ENCODE peak calls at places on chromosome 19, in four cellular contexts. One of them, this sample, is unnamed.

GRCh38 chr19:46241676-46242075 is 12.1 kb downstream of the IGFL1 start:
- DNase-seq in A549: no peak
- DNase-seq in PC-3: no peak
- DNase-seq in AG09309: no peak
- DNase-seq in this sample: no peak

GRCh38 chr19:18487576-18488402 is 34.1 kb downstream of the ELL start:
- DNase-seq in A549: no peak
- DNase-seq in PC-3: no peak
- DNase-seq in AG09309: no peak
- DNase-seq in this sample: no peak

GRCh38 chr19:48044561-48044960 is 682 bp upstream of the CABP5 start:
- DNase-seq in A549: no peak
- DNase-seq in PC-3: no peak
- DNase-seq in AG09309: no peak
- DNase-seq in this sample: no peak

GRCh38 chr19:4971816-4972495 is 3.0 kb downstream of the KDM4B start:
- DNase-seq in A549: no peak
- DNase-seq in PC-3: no peak
- DNase-seq in AG09309: no peak
- DNase-seq in this sample: no peak

GRCh38 chr19:10044390-10044789 is 31.1 kb downstream of the RDH8 start:
- DNase-seq in A549: peak; percentile 47
- DNase-seq in PC-3: no peak
- DNase-seq in AG09309: no peak
- DNase-seq in this sample: no peak

GRCh38 chr19:18232540-18233223 is 6.4 kb upstream of the PDE4C start:
- DNase-seq in A549: peak; percentile 58
- DNase-seq in PC-3: no peak
- DNase-seq in AG09309: no peak
- DNase-seq in this sample: peak; percentile 33

GRCh38 chr19:43595605-43595998 is 332 bp downstream of the IRGQ start:
- DNase-seq in A549: no peak
- DNase-seq in PC-3: no peak
- DNase-seq in AG09309: no peak
- DNase-seq in this sample: no peak

GRCh38 chr19:4972509-4973230 is 3.8 kb downstream of the KDM4B start:
- DNase-seq in A549: peak; percentile 32
- DNase-seq in PC-3: peak; percentile 91
- DNase-seq in AG09309: no peak
- DNase-seq in this sample: peak; percentile 39

GRCh38 chr19:8451885-8452284 is 7.1 kb downstream of the HNRNPM start:
- DNase-seq in A549: peak; percentile 30
- DNase-seq in PC-3: peak; percentile 96
- DNase-seq in AG09309: no peak
- DNase-seq in this sample: peak; percentile 90

GRCh38 chr19:1038995-1039645 is 787 bp upstream of the ABCA7 start:
- DNase-seq in A549: no peak
- DNase-seq in PC-3: no peak
- DNase-seq in AG09309: no peak
- DNase-seq in this sample: peak; percentile 21

GRCh38 chr19:19064811-19065745 is 1.3 kb downstream of the SLC25A42 start:
- DNase-seq in A549: no peak
- DNase-seq in PC-3: peak; percentile 19
- DNase-seq in AG09309: no peak
- DNase-seq in this sample: no peak

GRCh38 chr19:47124937-47125668 is 5.5 kb upstream of the SAE1 start:
- DNase-seq in A549: peak; percentile 90
- DNase-seq in PC-3: peak; percentile 86
- DNase-seq in AG09309: no peak
- DNase-seq in this sample: peak; percentile 82

GRCh38 chr19:57587529-57587928 is 3.6 kb downstream of the ZIK1 start:
- DNase-seq in A549: no peak
- DNase-seq in PC-3: peak; percentile 61
- DNase-seq in AG09309: peak; percentile 80
- DNase-seq in this sample: peak; percentile 60

GRCh38 chr19:13670846-13671245 is 93.5 kb upstream of the MRI1 start:
- DNase-seq in A549: no peak
- DNase-seq in PC-3: no peak
- DNase-seq in AG09309: no peak
- DNase-seq in this sample: no peak

GRCh38 chr19:19256072-19256969 is 16.8 kb downstream of the TM6SF2 start:
- DNase-seq in A549: peak; percentile 40
- DNase-seq in PC-3: no peak
- DNase-seq in AG09309: no peak
- DNase-seq in this sample: peak; percentile 51

GRCh38 chr19:1240925-1241324 is 626 bp upstream of the ATP5F1D start:
- DNase-seq in A549: no peak
- DNase-seq in PC-3: no peak
- DNase-seq in AG09309: no peak
- DNase-seq in this sample: no peak

GRCh38 chr19:53780506-53780905 is 43.6 kb downstream of the NLRP12 start:
- DNase-seq in A549: no peak
- DNase-seq in PC-3: no peak
- DNase-seq in AG09309: no peak
- DNase-seq in this sample: no peak

GRCh38 chr19:49838816-49839588 is 12.0 kb upstream of the PTOV1 start:
- DNase-seq in A549: no peak
- DNase-seq in PC-3: no peak
- DNase-seq in AG09309: no peak
- DNase-seq in this sample: no peak

GRCh38 chr19:18430417-18431144 is 7.4 kb downstream of the ISYNA1 start:
- DNase-seq in A549: no peak
- DNase-seq in PC-3: no peak
- DNase-seq in AG09309: no peak
- DNase-seq in this sample: no peak

GRCh38 chr19:32691291-32691951 is at the start of gene NUDT19:
- DNase-seq in A549: peak; percentile 94
- DNase-seq in PC-3: peak; percentile 76
- DNase-seq in AG09309: peak; percentile 35
- DNase-seq in this sample: peak; percentile 87

GRCh38 chr19:15340086-15340485 is 7.7 kb upstream of the BRD4 start:
- DNase-seq in A549: no peak
- DNase-seq in PC-3: no peak
- DNase-seq in AG09309: no peak
- DNase-seq in this sample: no peak

GRCh38 chr19:1253514-1254080 is 5.2 kb downstream of the MIDN start:
- DNase-seq in A549: peak; percentile 79
- DNase-seq in PC-3: peak; percentile 56
- DNase-seq in AG09309: no peak
- DNase-seq in this sample: no peak

GRCh38 chr19:46035986-46036744 is 4.6 kb downstream of the IGFL4 start:
- DNase-seq in A549: no peak
- DNase-seq in PC-3: no peak
- DNase-seq in AG09309: no peak
- DNase-seq in this sample: no peak

GRCh38 chr19:15412832-15413231 is 6.0 kb downstream of the AKAP8L start:
- DNase-seq in A549: no peak
- DNase-seq in PC-3: no peak
- DNase-seq in AG09309: no peak
- DNase-seq in this sample: no peak

GRCh38 chr19:42563352-42564210 is 31.1 kb downstream of the CEACAM8 start:
- DNase-seq in A549: peak; percentile 76
- DNase-seq in PC-3: peak; percentile 54
- DNase-seq in AG09309: peak; percentile 10
- DNase-seq in this sample: peak; percentile 61

GRCh38 chr19:18915639-18916038 is 3.5 kb downstream of the COPE start:
- DNase-seq in A549: peak; percentile 68
- DNase-seq in PC-3: peak; percentile 55
- DNase-seq in AG09309: no peak
- DNase-seq in this sample: peak; percentile 64

GRCh38 chr19:19192910-19193423 is 909 bp downstream of the RFXANK start:
- DNase-seq in A549: no peak
- DNase-seq in PC-3: no peak
- DNase-seq in AG09309: no peak
- DNase-seq in this sample: no peak

GRCh38 chr19:17779281-17779930 is 15.5 kb upstream of the B3GNT3 start:
- DNase-seq in A549: peak; percentile 90
- DNase-seq in PC-3: peak; percentile 84
- DNase-seq in AG09309: no peak
- DNase-seq in this sample: peak; percentile 74

GRCh38 chr19:1864480-1865171 is 1.2 kb upstream of the KLF16 start:
- DNase-seq in A549: peak; percentile 72
- DNase-seq in PC-3: peak; percentile 44
- DNase-seq in AG09309: no peak
- DNase-seq in this sample: peak; percentile 59

GRCh38 chr19:33394006-33394722 is 20.7 kb downstream of the CEBPG start:
- DNase-seq in A549: no peak
- DNase-seq in PC-3: peak; percentile 14
- DNase-seq in AG09309: peak; percentile 52
- DNase-seq in this sample: peak; percentile 68

GRCh38 chr19:15194938-15195337 is 5.9 kb downstream of the NOTCH3 start:
- DNase-seq in A549: no peak
- DNase-seq in PC-3: no peak
- DNase-seq in AG09309: peak; percentile 32
- DNase-seq in this sample: peak; percentile 44

GRCh38 chr19:13764821-13765394 is 586 bp downstream of the MRI1 start:
- DNase-seq in A549: no peak
- DNase-seq in PC-3: peak; percentile 23
- DNase-seq in AG09309: no peak
- DNase-seq in this sample: no peak

DNA sequence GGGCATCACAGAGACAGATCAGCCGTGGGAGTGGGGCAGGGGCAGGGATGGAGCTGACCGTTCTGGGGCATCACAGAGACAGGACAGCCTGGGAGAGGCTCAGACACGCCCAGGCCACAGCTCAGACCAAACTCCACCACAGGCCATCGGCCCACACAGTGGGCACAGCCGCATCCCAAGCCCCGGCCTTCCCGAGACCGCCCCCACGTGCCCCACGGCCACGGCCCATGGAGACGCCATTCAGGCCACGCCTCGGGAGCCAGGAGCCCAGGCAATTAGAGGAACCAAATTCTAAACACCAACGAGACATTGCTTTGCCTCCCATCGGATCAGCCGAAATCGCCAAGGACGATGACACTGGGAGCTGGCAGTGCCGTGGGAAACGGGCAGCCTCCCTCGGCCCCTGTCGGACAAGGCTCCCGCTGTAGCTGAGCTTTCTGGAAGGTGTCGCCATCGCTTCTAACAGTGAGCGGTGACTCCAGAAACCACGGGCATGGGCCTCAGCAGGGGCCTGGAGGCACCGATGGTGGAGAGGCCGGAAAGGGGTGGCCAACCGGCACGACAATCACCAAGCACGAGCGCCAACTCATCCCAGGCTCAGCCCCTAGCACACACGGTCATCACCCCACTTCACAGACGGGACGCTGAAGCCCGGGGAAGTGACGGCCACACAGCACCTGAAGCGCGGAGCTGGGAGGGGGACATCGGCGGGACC is 2.4 kb downstream of the PIP5K1C start:
- DNase-seq in A549: no peak
- DNase-seq in PC-3: no peak
- DNase-seq in AG09309: no peak
- DNase-seq in this sample: no peak
- H3K4me3 ChIP-seq in A549: no peak overlapping the region
- H3K4me3 ChIP-seq in PC-3: no peak overlapping the region
- H3K4me3 ChIP-seq in AG09309: no peak overlapping the region
- H3K4me3 ChIP-seq in this sample: no peak overlapping the region

DNA sequence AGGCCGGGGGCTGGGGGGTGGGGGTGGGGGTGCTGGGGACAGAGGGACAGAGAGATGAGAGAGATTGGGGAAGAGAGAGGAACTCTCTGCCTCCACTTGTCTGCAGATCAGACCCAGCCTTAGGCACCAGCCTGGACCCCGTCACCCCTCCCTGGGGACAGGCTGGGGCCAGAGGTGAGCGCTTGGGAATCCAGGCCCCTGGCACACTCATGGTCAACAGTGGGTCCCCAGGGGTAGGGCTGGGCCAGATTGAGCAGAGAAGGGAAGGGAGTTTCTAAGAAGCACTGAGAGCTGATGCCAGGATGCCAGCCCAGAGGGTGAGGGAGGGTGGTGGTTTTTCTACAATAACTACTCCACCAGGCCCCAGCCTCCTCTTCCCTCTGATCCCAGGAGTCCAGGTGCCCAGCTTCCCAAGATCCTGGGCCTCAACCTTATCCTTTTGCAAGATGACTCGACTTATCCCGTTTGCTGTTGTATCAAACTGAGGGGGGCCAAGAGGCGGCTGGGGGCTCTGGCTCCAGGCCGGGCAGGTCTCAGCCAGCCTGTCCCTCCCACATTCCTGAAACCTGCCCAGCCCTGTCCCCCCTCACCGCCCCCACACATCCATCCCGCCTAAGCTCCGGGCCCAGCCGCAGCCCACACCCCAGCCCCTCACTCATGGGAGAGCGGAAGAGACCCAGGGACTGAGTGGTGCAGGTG is 1.1 kb downstream of the BCAM start:
- DNase-seq in A549: no peak
- DNase-seq in PC-3: no peak
- DNase-seq in AG09309: no peak
- DNase-seq in this sample: peak; percentile 33
- H3K4me3 ChIP-seq in A549: peak overlapping the region; percentile 69
- H3K4me3 ChIP-seq in PC-3: no peak overlapping the region
- H3K4me3 ChIP-seq in AG09309: no peak overlapping the region
- H3K4me3 ChIP-seq in this sample: peak overlapping the region; percentile 58

GRCh38 chr19:34962281-34962944 is 1.6 kb downstream of the ZNF792 start:
- DNase-seq in A549: no peak
- DNase-seq in PC-3: peak; percentile 70
- DNase-seq in AG09309: no peak
- DNase-seq in this sample: no peak
- H3K4me3 ChIP-seq in A549: no peak overlapping the region
- H3K4me3 ChIP-seq in PC-3: peak overlapping the region; percentile 85
- H3K4me3 ChIP-seq in AG09309: peak overlapping the region; percentile 87
- H3K4me3 ChIP-seq in this sample: no peak overlapping the region

DNA sequence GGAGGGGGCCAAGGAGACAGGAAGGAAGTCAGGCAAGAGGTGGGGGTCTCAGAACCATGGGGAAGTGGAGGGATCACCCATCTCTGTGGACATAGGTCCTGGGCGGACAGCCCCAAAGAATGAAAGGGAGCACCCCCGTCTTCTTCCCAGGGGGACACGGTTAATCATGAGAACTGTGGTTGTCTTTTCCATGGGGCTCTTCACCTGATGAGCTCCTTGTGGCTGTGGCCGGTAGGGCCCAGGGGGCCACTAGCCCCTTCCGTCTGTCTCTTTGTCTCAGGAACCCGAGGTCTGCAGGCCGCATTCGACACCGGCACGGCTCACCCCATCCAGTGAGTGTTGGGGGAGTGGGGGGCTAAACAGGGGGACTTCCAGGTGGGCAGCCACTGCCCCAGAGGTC is 8.6 kb downstream of the PLPPR2 start:
- DNase-seq in A549: no peak
- DNase-seq in PC-3: no peak
- DNase-seq in AG09309: no peak
- DNase-seq in this sample: no peak
- H3K4me3 ChIP-seq in A549: no peak overlapping the region
- H3K4me3 ChIP-seq in PC-3: no peak overlapping the region
- H3K4me3 ChIP-seq in AG09309: no peak overlapping the region
- H3K4me3 ChIP-seq in this sample: no peak overlapping the region

This sample was measured in epithelial cell of esophagus.